ENCODE peak calls at places on chromosomes 16 and 17, in five cellular contexts. One of them, this sample, is unnamed.

GRCh38 chr17:34378664-34379101 is 15.7 kb upstream of the CCL1 start:
- DNase-seq in H9: no peak
- DNase-seq in NCI-H748 treated with DMSO at 0.1 percent for 48 hours: no peak
- DNase-seq in neural crest cell: no peak
- DNase-seq in uterus: no peak
- DNase-seq in this sample: no peak

GRCh38 chr17:34639706-34640425 is 60.5 kb downstream of the TMEM132E start:
- DNase-seq in neural crest cell: no peak
- DNase-seq in NCI-H748 treated with DMSO at 0.1 percent for 48 hours: no peak
- DNase-seq in H9: no peak
- DNase-seq in uterus: no peak
- DNase-seq in this sample: no peak

GRCh38 chr17:2120550-2121335 is 65.8 kb downstream of the HIC1 start:
- DNase-seq in neural crest cell: no peak
- DNase-seq in uterus: no peak
- DNase-seq in NCI-H748 treated with DMSO at 0.1 percent for 48 hours: no peak
- DNase-seq in H9: no peak
- DNase-seq in this sample: no peak

GRCh38 chr16:85104147-85104546 is 8.1 kb downstream of the CIBAR2 start:
- DNase-seq in H9: no peak
- DNase-seq in NCI-H748 treated with DMSO at 0.1 percent for 48 hours: no peak
- DNase-seq in neural crest cell: no peak
- DNase-seq in uterus: no peak
- DNase-seq in this sample: no peak

GRCh38 chr16:67184453-67185002 is 765 bp upstream of the MATCAP1 start:
- DNase-seq in NCI-H748 treated with DMSO at 0.1 percent for 48 hours: no peak
- DNase-seq in uterus: no peak
- DNase-seq in H9: no peak
- DNase-seq in neural crest cell: no peak
- DNase-seq in this sample: no peak

GRCh38 chr17:49106366-49107210 is 26.0 kb upstream of the B4GALNT2 start:
- DNase-seq in uterus: no peak
- DNase-seq in neural crest cell: no peak
- DNase-seq in H9: no peak
- DNase-seq in NCI-H748 treated with DMSO at 0.1 percent for 48 hours: no peak
- DNase-seq in this sample: peak; percentile 63

GRCh38 chr17:4551141-4551540 is 4.0 kb downstream of the MYBBP1A start:
- DNase-seq in neural crest cell: no peak
- DNase-seq in uterus: no peak
- DNase-seq in H9: no peak
- DNase-seq in NCI-H748 treated with DMSO at 0.1 percent for 48 hours: no peak
- DNase-seq in this sample: no peak

GRCh38 chr16:58948244-58948643 is 214.1 kb upstream of the GOT2 start:
- DNase-seq in NCI-H748 treated with DMSO at 0.1 percent for 48 hours: no peak
- DNase-seq in H9: no peak
- DNase-seq in neural crest cell: no peak
- DNase-seq in uterus: no peak
- DNase-seq in this sample: no peak

This sample was measured in RCC 7860.